ENCODE peak calls at places on chromosomes 6 and 20, in eight cellular contexts. T is effector CD4-positive, alpha-beta T cell; Z is astrocyte of the spinal cord; S is T1000; A is neural progenitor cell; N is activated CD4-positive, alpha-beta T cell treated with anti-CD3 and anti-CD28 coated beads, Interleukin-2, amount 50 U/mL, for 1 hour; R is naive B cell; B is cardiac muscle cell. E is an unnamed sample.

GRCh38 chr6:109660526-109660925 is 30.5 kb downstream of the AK9 start:
- DNase-seq in S (no peak), N (no peak), B (no peak), R (no peak), A (no peak), Z (no peak), T (no peak), E (peak; percentile 26)

GRCh38 chr20:17622086-17622850 is 52.4 kb downstream of the DSTN start:
- DNase-seq in N (no peak), B (no peak), A (no peak), T (no peak), S (no peak), Z (no peak), R (no peak), E (no peak)

GRCh38 chr6:92408350-92408749 is 1011.0 kb downstream of the EPHA7 start:
- DNase-seq in N (no peak), R (no peak), T (no peak), S (no peak), Z (no peak), A (no peak), B (no peak), E (no peak)

GRCh38 chr6:112618796-112619195 is 271.7 kb downstream of the RFPL4B start:
- DNase-seq in R (no peak), N (no peak), T (no peak), Z (no peak), S (no peak), A (peak; percentile 50), B (peak; percentile 47), E (no peak)

GRCh38 chr6:53717571-53717970 is 52.0 kb upstream of the KLHL31 start:
- DNase-seq in N (no peak), S (no peak), Z (no peak), R (no peak), T (no peak), A (no peak), B (no peak), E (no peak)

GRCh38 chr6:32982084-32982701 is 13.8 kb downstream of the BRD2 start:
- DNase-seq in N (no peak), T (no peak), B (peak; percentile 25), R (no peak), S (no peak), Z (no peak), A (no peak), E (peak; percentile 54)

GRCh38 chr6:57123111-57123510 is 33.1 kb downstream of the ZNF451 start:
- DNase-seq in Z (no peak), T (no peak), A (no peak), B (no peak), S (no peak), R (no peak), N (no peak), E (no peak)

GRCh38 chr6:81751388-81752083 is 945 bp downstream of the TENT5A start:
- DNase-seq in B (peak; percentile 62), S (peak; percentile 9), N (peak; percentile 23), A (peak; percentile 62), Z (peak; percentile 45), T (peak; percentile 2), R (peak; percentile 49), E (no peak)

GRCh38 chr20:33172781-33173180 is 4.8 kb downstream of the BPIFA2 start:
- DNase-seq in Z (no peak), R (no peak), A (no peak), S (no peak), N (no peak), B (peak; percentile 1), T (no peak), E (no peak)

GRCh38 chr6:158008894-158009891 is 27.5 kb downstream of the SYNJ2 start:
- DNase-seq in T (no peak), Z (peak; percentile 46), A (no peak), N (peak; percentile 16), S (no peak), B (peak; percentile 89), R (no peak), E (peak; percentile 42)

GRCh38 chr20:10611357-10611756 is 62.4 kb downstream of the JAG1 start:
- DNase-seq in B (peak; percentile 65), N (no peak), S (no peak), A (peak; percentile 75), T (no peak), Z (peak; percentile 61), R (no peak), E (peak; percentile 62)

GRCh38 chr6:72947534-72947933 is 277.8 kb downstream of the KHDC1L start:
- DNase-seq in S (no peak), B (no peak), A (no peak), T (no peak), Z (no peak), R (no peak), N (no peak), E (no peak)

GRCh38 chr6:134642217-134642616 is 307.7 kb downstream of the ALDH8A1 start:
- DNase-seq in A (no peak), R (no peak), Z (no peak), N (no peak), S (no peak), B (peak; percentile 50), T (no peak), E (no peak)

E was measured in GM12865.